ENCODE peak calls at places on chromosomes 12 and 14, in five cellular contexts. One of them, this sample, is unnamed.

GRCh38 chr12:101552277-101552676 is 42.5 kb upstream of the MYBPC1 start:
- DNase-seq in mesothelial cell of epicardium: no peak
- DNase-seq in A549: peak
- DNase-seq in suprapubic skin: no peak
- DNase-seq in Calu3: no peak
- DNase-seq in this sample: no peak

GRCh38 chr14:55071870-55072640 is 20.6 kb downstream of the MAPK1IP1L start:
- DNase-seq in Calu3: no peak
- DNase-seq in A549: peak
- DNase-seq in mesothelial cell of epicardium: no peak
- DNase-seq in suprapubic skin: no peak
- DNase-seq in this sample: peak

GRCh38 chr12:121250359-121250758 is 40.4 kb downstream of the P2RX4 start:
- DNase-seq in A549: no peak
- DNase-seq in suprapubic skin: no peak
- DNase-seq in Calu3: no peak
- DNase-seq in mesothelial cell of epicardium: no peak
- DNase-seq in this sample: no peak

GRCh38 chr14:92729632-92730358 is 18.6 kb downstream of the LGMN start:
- DNase-seq in A549: no peak
- DNase-seq in Calu3: no peak
- DNase-seq in suprapubic skin: no peak
- DNase-seq in mesothelial cell of epicardium: no peak
- DNase-seq in this sample: no peak

GRCh38 chr12:123859035-123859434 is 96.9 kb downstream of the DNAH10 start:
- DNase-seq in A549: no peak
- DNase-seq in Calu3: no peak
- DNase-seq in suprapubic skin: no peak
- DNase-seq in mesothelial cell of epicardium: no peak
- DNase-seq in this sample: no peak

GRCh38 chr12:2672863-2673262 is 121.9 kb upstream of the FKBP4 start:
- DNase-seq in mesothelial cell of epicardium: no peak
- DNase-seq in Calu3: no peak
- DNase-seq in suprapubic skin: peak
- DNase-seq in A549: no peak
- DNase-seq in this sample: no peak

GRCh38 chr12:50102186-50102585 is 1.6 kb upstream of the GPD1 start:
- DNase-seq in mesothelial cell of epicardium: no peak
- DNase-seq in Calu3: no peak
- DNase-seq in A549: no peak
- DNase-seq in suprapubic skin: no peak
- DNase-seq in this sample: no peak

GRCh38 chr14:92505826-92506225 is 7.8 kb upstream of the RIN3 start:
- DNase-seq in A549: no peak
- DNase-seq in Calu3: no peak
- DNase-seq in mesothelial cell of epicardium: no peak
- DNase-seq in suprapubic skin: no peak
- DNase-seq in this sample: no peak

GRCh38 chr12:29778531-29778930 is 5.2 kb downstream of the TMTC1 start:
- DNase-seq in mesothelial cell of epicardium: no peak
- DNase-seq in A549: no peak
- DNase-seq in Calu3: no peak
- DNase-seq in suprapubic skin: no peak
- DNase-seq in this sample: no peak

GRCh38 chr12:129675947-129676346 is 227.9 kb downstream of the TMEM132D start:
- DNase-seq in A549: no peak
- DNase-seq in mesothelial cell of epicardium: no peak
- DNase-seq in suprapubic skin: no peak
- DNase-seq in Calu3: no peak
- DNase-seq in this sample: no peak

GRCh38 chr14:77041837-77042557 is 13.5 kb upstream of the IRF2BPL start:
- DNase-seq in A549: no peak
- DNase-seq in Calu3: no peak
- DNase-seq in suprapubic skin: no peak
- DNase-seq in mesothelial cell of epicardium: no peak
- DNase-seq in this sample: no peak

GRCh38 chr14:68523994-68524725 is 268.7 kb downstream of the ZFP36L1 start:
- DNase-seq in A549: no peak
- DNase-seq in mesothelial cell of epicardium: no peak
- DNase-seq in suprapubic skin: no peak
- DNase-seq in Calu3: no peak
- DNase-seq in this sample: no peak

GRCh38 chr14:23640524-23641141 is 4.5 kb downstream of the DHRS2 start:
- DNase-seq in Calu3: no peak
- DNase-seq in A549: no peak
- DNase-seq in mesothelial cell of epicardium: no peak
- DNase-seq in suprapubic skin: no peak
- DNase-seq in this sample: no peak

GRCh38 chr12:51622564-51622963 is 31.5 kb downstream of the SCN8A start:
- DNase-seq in suprapubic skin: no peak
- DNase-seq in mesothelial cell of epicardium: no peak
- DNase-seq in A549: no peak
- DNase-seq in Calu3: no peak
- DNase-seq in this sample: no peak

GRCh38 chr12:11877102-11877826 is 193.5 kb upstream of the BCL2L14 start:
- DNase-seq in Calu3: no peak
- DNase-seq in A549: no peak
- DNase-seq in suprapubic skin: no peak
- DNase-seq in mesothelial cell of epicardium: no peak
- DNase-seq in this sample: no peak

GRCh38 chr14:92190768-92191167 is 69.0 kb downstream of the CPSF2 start:
- DNase-seq in Calu3: no peak
- DNase-seq in mesothelial cell of epicardium: no peak
- DNase-seq in suprapubic skin: no peak
- DNase-seq in A549: no peak
- DNase-seq in this sample: no peak

GRCh38 chr12:109744026-109744425 is 30.4 kb downstream of the FAM222A start:
- DNase-seq in suprapubic skin: peak
- DNase-seq in mesothelial cell of epicardium: no peak
- DNase-seq in A549: no peak
- DNase-seq in Calu3: no peak
- DNase-seq in this sample: no peak

GRCh38 chr14:78157855-78158436 is 12.2 kb upstream of the NRXN3 start:
- DNase-seq in mesothelial cell of epicardium: peak
- DNase-seq in Calu3: peak
- DNase-seq in A549: no peak
- DNase-seq in suprapubic skin: no peak
- DNase-seq in this sample: no peak

GRCh38 chr14:24816929-24817637 is 183.1 kb upstream of the GZMB start:
- DNase-seq in suprapubic skin: no peak
- DNase-seq in Calu3: peak
- DNase-seq in A549: no peak
- DNase-seq in mesothelial cell of epicardium: no peak
- DNase-seq in this sample: no peak

GRCh38 chr14:98204139-98204538 is 1067.9 kb downstream of the BCL11B start:
- DNase-seq in mesothelial cell of epicardium: no peak
- DNase-seq in suprapubic skin: no peak
- DNase-seq in Calu3: no peak
- DNase-seq in A549: no peak
- DNase-seq in this sample: no peak

GRCh38 chr12:104282109-104282508 is 21.4 kb upstream of the EID3 start:
- DNase-seq in Calu3: no peak
- DNase-seq in A549: no peak
- DNase-seq in suprapubic skin: no peak
- DNase-seq in mesothelial cell of epicardium: no peak
- DNase-seq in this sample: no peak

GRCh38 chr14:58501214-58501816 is 73.8 kb downstream of the KIAA0586 start:
- DNase-seq in A549: peak
- DNase-seq in suprapubic skin: no peak
- DNase-seq in Calu3: peak
- DNase-seq in mesothelial cell of epicardium: no peak
- DNase-seq in this sample: no peak

GRCh38 chr12:6538420-6539275 is 4.3 kb downstream of the GAPDH start:
- DNase-seq in suprapubic skin: no peak
- DNase-seq in A549: peak
- DNase-seq in mesothelial cell of epicardium: no peak
- DNase-seq in Calu3: no peak
- DNase-seq in this sample: no peak

DNA sequence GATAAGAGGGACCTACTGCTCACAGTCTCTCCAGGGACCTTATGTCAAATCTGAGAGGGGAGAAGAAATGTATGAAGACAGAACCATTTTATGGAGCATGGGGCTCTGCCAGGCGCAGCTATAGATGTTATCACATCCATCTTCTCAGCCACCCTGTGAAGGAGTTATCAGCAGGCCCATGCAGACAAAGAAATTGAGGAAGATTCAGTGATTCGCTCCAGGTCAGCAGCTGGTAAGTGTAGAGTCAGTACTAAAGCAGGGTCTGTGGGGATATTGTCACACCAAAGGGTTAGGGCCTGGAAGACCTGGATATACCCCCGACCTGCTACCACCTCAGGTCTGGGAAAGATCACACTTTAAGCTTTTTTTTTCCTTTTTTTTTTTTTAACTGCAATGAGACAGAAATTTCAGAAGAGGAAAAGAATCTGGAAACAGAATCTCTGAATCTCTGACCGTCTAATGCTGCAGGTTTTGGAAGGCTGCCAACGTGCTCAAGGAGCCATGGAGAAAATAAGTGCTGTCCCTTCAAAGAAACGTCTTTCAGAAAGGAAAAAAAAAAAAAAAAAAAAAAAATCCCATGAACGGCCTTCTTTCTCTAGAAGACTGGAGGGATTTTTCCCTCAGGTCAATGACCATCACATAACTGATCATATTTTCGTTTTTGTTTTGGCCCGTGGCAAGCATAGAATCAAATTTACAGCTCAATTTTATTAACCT is 73.3 kb upstream of the PLEKHG7 start:
- DNase-seq in Calu3: no peak
- DNase-seq in suprapubic skin: no peak
- DNase-seq in A549: no peak
- DNase-seq in mesothelial cell of epicardium: peak
- DNase-seq in this sample: no peak
- TF ChIP-seq CTCF in Calu3: no peak
- TF ChIP-seq CTCF in suprapubic skin: no peak
- TF ChIP-seq CTCF in A549: no peak
- TF ChIP-seq CTCF in mesothelial cell of epicardium: no peak
- TF ChIP-seq CTCF in this sample: no peak

GRCh38 chr14:35879654-35880249 is 53.6 kb downstream of the BRMS1L start:
- DNase-seq in A549: peak
- DNase-seq in mesothelial cell of epicardium: no peak
- DNase-seq in Calu3: no peak
- DNase-seq in suprapubic skin: no peak
- DNase-seq in this sample: no peak
- TF ChIP-seq CTCF in A549: peak
- TF ChIP-seq CTCF in mesothelial cell of epicardium: no peak
- TF ChIP-seq CTCF in Calu3: peak
- TF ChIP-seq CTCF in suprapubic skin: no peak
- TF ChIP-seq CTCF in this sample: no peak

DNA sequence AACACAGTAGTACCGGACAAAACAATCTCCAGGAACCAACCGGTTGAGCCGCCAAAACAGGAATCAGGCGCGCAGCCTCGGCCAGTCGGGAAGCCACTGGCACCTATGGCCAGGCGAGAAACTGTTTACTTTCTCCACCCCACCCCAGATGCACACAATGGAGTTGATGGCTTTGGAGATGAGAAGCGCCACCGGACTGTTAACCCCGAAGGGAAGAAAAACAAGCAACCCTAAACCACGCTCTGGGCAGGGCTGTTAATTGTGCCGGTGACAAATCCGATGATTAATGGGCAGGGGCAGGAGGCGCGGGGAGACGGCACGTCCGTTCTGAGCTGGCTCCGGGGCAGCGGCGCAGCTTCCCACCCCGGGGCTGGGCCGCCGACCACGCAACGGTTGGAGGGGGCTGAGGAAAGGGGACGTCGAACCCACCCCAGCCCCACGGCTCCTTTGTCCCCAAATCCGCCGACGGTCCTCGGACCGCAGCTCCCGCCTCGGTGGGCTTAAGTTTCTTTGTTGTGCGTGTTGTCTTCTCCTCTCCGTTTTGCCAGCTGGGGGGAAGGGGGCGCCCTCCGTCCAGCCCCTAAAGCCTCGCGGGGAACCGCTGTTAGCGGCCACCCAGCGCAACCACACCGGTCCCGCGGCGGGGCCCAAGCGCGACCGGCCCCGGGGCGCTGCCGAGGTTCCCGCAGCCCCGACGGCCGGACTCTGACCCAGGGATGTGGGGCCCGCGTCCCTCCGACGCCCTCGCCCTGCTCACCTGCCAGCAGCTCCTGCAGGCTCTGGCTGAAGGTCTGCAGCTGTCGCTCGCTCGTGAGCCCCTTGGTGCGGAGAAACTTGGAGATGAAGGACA is 790 bp downstream of the BTG1 start:
- DNase-seq in A549: peak
- DNase-seq in Calu3: peak
- DNase-seq in suprapubic skin: peak
- DNase-seq in mesothelial cell of epicardium: peak
- DNase-seq in this sample: no peak
- TF ChIP-seq CTCF in A549: no peak
- TF ChIP-seq CTCF in Calu3: no peak
- TF ChIP-seq CTCF in suprapubic skin: no peak
- TF ChIP-seq CTCF in mesothelial cell of epicardium: no peak
- TF ChIP-seq CTCF in this sample: no peak

GRCh38 chr12:58678753-58679152 is 241.6 kb downstream of the LRIG3 start:
- DNase-seq in suprapubic skin: no peak
- DNase-seq in A549: no peak
- DNase-seq in Calu3: no peak
- DNase-seq in mesothelial cell of epicardium: no peak
- DNase-seq in this sample: no peak

DNA sequence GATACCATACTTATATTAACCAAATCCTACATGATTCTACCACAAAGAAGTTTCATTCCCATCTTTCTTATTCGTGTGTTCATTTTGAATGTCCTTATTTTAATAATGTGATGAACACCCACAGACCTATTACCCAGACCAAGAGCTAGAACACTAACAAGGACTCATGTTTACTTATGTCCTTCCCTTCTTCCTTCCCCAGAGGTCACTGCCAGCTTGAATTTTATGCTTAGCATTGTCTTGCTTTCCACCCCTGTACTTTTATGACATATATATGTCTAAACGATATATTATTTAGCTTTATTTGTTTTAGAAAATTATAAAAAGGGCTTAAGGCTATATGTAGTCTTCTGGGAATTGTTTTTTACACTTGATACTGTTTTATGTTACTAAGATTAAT is 238.6 kb downstream of the LRIG3 start:
- DNase-seq in mesothelial cell of epicardium: no peak
- DNase-seq in Calu3: no peak
- DNase-seq in suprapubic skin: no peak
- DNase-seq in A549: no peak
- DNase-seq in this sample: no peak
- TF ChIP-seq CTCF in mesothelial cell of epicardium: no peak
- TF ChIP-seq CTCF in Calu3: no peak
- TF ChIP-seq CTCF in suprapubic skin: no peak
- TF ChIP-seq CTCF in A549: no peak
- TF ChIP-seq CTCF in this sample: no peak

GRCh38 chr12:3797649-3798048 is 44.7 kb upstream of the CRACR2A start:
- DNase-seq in A549: no peak
- DNase-seq in suprapubic skin: no peak
- DNase-seq in Calu3: peak
- DNase-seq in mesothelial cell of epicardium: no peak
- DNase-seq in this sample: no peak
- TF ChIP-seq CTCF in A549: no peak
- TF ChIP-seq CTCF in suprapubic skin: no peak
- TF ChIP-seq CTCF in Calu3: no peak
- TF ChIP-seq CTCF in mesothelial cell of epicardium: no peak
- TF ChIP-seq CTCF in this sample: no peak

GRCh38 chr14:87992720-87993484 is at the start of gene GALC:
- DNase-seq in suprapubic skin: peak
- DNase-seq in A549: peak
- DNase-seq in Calu3: peak
- DNase-seq in mesothelial cell of epicardium: peak
- DNase-seq in this sample: peak
- TF ChIP-seq CTCF in suprapubic skin: no peak
- TF ChIP-seq CTCF in A549: no peak
- TF ChIP-seq CTCF in Calu3: no peak
- TF ChIP-seq CTCF in mesothelial cell of epicardium: no peak
- TF ChIP-seq CTCF in this sample: no peak

GRCh38 chr14:101521306-101521935 is 39.9 kb upstream of the DIO3 start:
- DNase-seq in A549: no peak
- DNase-seq in mesothelial cell of epicardium: no peak
- DNase-seq in Calu3: no peak
- DNase-seq in suprapubic skin: no peak
- DNase-seq in this sample: no peak
- TF ChIP-seq CTCF in A549: no peak
- TF ChIP-seq CTCF in mesothelial cell of epicardium: no peak
- TF ChIP-seq CTCF in Calu3: no peak
- TF ChIP-seq CTCF in suprapubic skin: no peak
- TF ChIP-seq CTCF in this sample: no peak